ENCODE peak calls at places on chromosomes 11 and 22, in seven cellular contexts. One of them, this sample, is unnamed.

GRCh38 chr22:17243524-17243923 is 24.3 kb upstream of the ADA2 start:
- DNase-seq in OCI-LY7: peak; percentile 30
- DNase-seq in brain microvascular endothelial cell: no peak
- DNase-seq in PC-3: peak; percentile 12
- DNase-seq in progenitor cell of endocrine pancreas: no peak
- DNase-seq in MM.1S: peak; percentile 81
- DNase-seq in tibial nerve: no peak
- DNase-seq in this sample: no peak

GRCh38 chr22:20959578-20960461 is 7.2 kb upstream of the AIFM3 start:
- DNase-seq in OCI-LY7: no peak
- DNase-seq in progenitor cell of endocrine pancreas: no peak
- DNase-seq in MM.1S: no peak
- DNase-seq in PC-3: no peak
- DNase-seq in brain microvascular endothelial cell: no peak
- DNase-seq in tibial nerve: no peak
- DNase-seq in this sample: no peak

GRCh38 chr11:70061734-70062133 is 16.4 kb upstream of the ANO1 start:
- DNase-seq in brain microvascular endothelial cell: no peak
- DNase-seq in tibial nerve: no peak
- DNase-seq in PC-3: no peak
- DNase-seq in MM.1S: no peak
- DNase-seq in progenitor cell of endocrine pancreas: no peak
- DNase-seq in OCI-LY7: no peak
- DNase-seq in this sample: no peak

GRCh38 chr11:69981119-69981770 is 96.9 kb upstream of the ANO1 start:
- DNase-seq in tibial nerve: no peak
- DNase-seq in PC-3: no peak
- DNase-seq in brain microvascular endothelial cell: no peak
- DNase-seq in MM.1S: peak; percentile 11
- DNase-seq in progenitor cell of endocrine pancreas: no peak
- DNase-seq in OCI-LY7: no peak
- DNase-seq in this sample: no peak

GRCh38 chr22:38471237-38471636 is 3.3 kb downstream of the KDELR3 start:
- DNase-seq in tibial nerve: no peak
- DNase-seq in OCI-LY7: no peak
- DNase-seq in progenitor cell of endocrine pancreas: no peak
- DNase-seq in PC-3: no peak
- DNase-seq in MM.1S: no peak
- DNase-seq in brain microvascular endothelial cell: no peak
- DNase-seq in this sample: no peak

GRCh38 chr22:39003165-39003638 is 10.9 kb upstream of the APOBEC3C start:
- DNase-seq in brain microvascular endothelial cell: peak; percentile 73
- DNase-seq in OCI-LY7: peak; percentile 88
- DNase-seq in PC-3: peak; percentile 90
- DNase-seq in progenitor cell of endocrine pancreas: peak; percentile 51
- DNase-seq in MM.1S: peak; percentile 92
- DNase-seq in tibial nerve: peak; percentile 81
- DNase-seq in this sample: peak; percentile 89

GRCh38 chr11:59918987-59919589 is 19.1 kb upstream of the OOSP1 start:
- DNase-seq in progenitor cell of endocrine pancreas: no peak
- DNase-seq in PC-3: peak; percentile 91
- DNase-seq in OCI-LY7: peak; percentile 64
- DNase-seq in brain microvascular endothelial cell: peak; percentile 71
- DNase-seq in tibial nerve: peak; percentile 38
- DNase-seq in MM.1S: peak; percentile 57
- DNase-seq in this sample: peak; percentile 60

GRCh38 chr22:35921777-35922176 is 106.8 kb downstream of the RBFOX2 start:
- DNase-seq in PC-3: peak; percentile 84
- DNase-seq in tibial nerve: peak; percentile 81
- DNase-seq in progenitor cell of endocrine pancreas: no peak
- DNase-seq in OCI-LY7: peak; percentile 86
- DNase-seq in MM.1S: peak; percentile 75
- DNase-seq in brain microvascular endothelial cell: peak; percentile 88
- DNase-seq in this sample: peak; percentile 86

GRCh38 chr22:49811014-49811791 is 16.5 kb downstream of the BRD1 start:
- DNase-seq in PC-3: no peak
- DNase-seq in tibial nerve: no peak
- DNase-seq in progenitor cell of endocrine pancreas: no peak
- DNase-seq in MM.1S: no peak
- DNase-seq in OCI-LY7: no peak
- DNase-seq in brain microvascular endothelial cell: no peak
- DNase-seq in this sample: no peak

GRCh38 chr11:122769126-122769780 is 69.0 kb upstream of the CRTAM start:
- DNase-seq in progenitor cell of endocrine pancreas: no peak
- DNase-seq in tibial nerve: no peak
- DNase-seq in MM.1S: no peak
- DNase-seq in brain microvascular endothelial cell: peak; percentile 20
- DNase-seq in OCI-LY7: no peak
- DNase-seq in PC-3: no peak
- DNase-seq in this sample: no peak

GRCh38 chr11:119248750-119249670 is 42.9 kb downstream of the CBL start:
- DNase-seq in brain microvascular endothelial cell: no peak
- DNase-seq in progenitor cell of endocrine pancreas: no peak
- DNase-seq in PC-3: no peak
- DNase-seq in tibial nerve: no peak
- DNase-seq in MM.1S: peak; percentile 53
- DNase-seq in OCI-LY7: peak; percentile 67
- DNase-seq in this sample: no peak

GRCh38 chr11:10666976-10667892 is 26.3 kb downstream of the IRAG1 start:
- DNase-seq in progenitor cell of endocrine pancreas: no peak
- DNase-seq in tibial nerve: no peak
- DNase-seq in brain microvascular endothelial cell: peak; percentile 55
- DNase-seq in OCI-LY7: no peak
- DNase-seq in MM.1S: no peak
- DNase-seq in PC-3: peak; percentile 15
- DNase-seq in this sample: peak; percentile 21

GRCh38 chr11:36065436-36065835 is 121.6 kb downstream of the LDLRAD3 start:
- DNase-seq in progenitor cell of endocrine pancreas: no peak
- DNase-seq in brain microvascular endothelial cell: peak; percentile 60
- DNase-seq in OCI-LY7: no peak
- DNase-seq in tibial nerve: no peak
- DNase-seq in PC-3: no peak
- DNase-seq in MM.1S: no peak
- DNase-seq in this sample: no peak

GRCh38 chr22:20584029-20584871 is 76.8 kb downstream of the MED15 start:
- DNase-seq in PC-3: no peak
- DNase-seq in MM.1S: no peak
- DNase-seq in tibial nerve: no peak
- DNase-seq in progenitor cell of endocrine pancreas: no peak
- DNase-seq in brain microvascular endothelial cell: no peak
- DNase-seq in OCI-LY7: no peak
- DNase-seq in this sample: no peak

GRCh38 chr11:64314146-64314804 is 3.1 kb downstream of the TRMT112 start:
- DNase-seq in MM.1S: no peak
- DNase-seq in brain microvascular endothelial cell: no peak
- DNase-seq in PC-3: no peak
- DNase-seq in tibial nerve: no peak
- DNase-seq in progenitor cell of endocrine pancreas: no peak
- DNase-seq in OCI-LY7: no peak
- DNase-seq in this sample: no peak
- TF ChIP-seq CTCF in MM.1S: peak; percentile 16
- TF ChIP-seq CTCF in brain microvascular endothelial cell: peak; percentile 45
- TF ChIP-seq CTCF in PC-3: peak; percentile 51
- TF ChIP-seq CTCF in tibial nerve: no peak
- TF ChIP-seq CTCF in progenitor cell of endocrine pancreas: no peak
- TF ChIP-seq CTCF in OCI-LY7: peak; percentile 29
- TF ChIP-seq CTCF in this sample: no peak

GRCh38 chr11:125637840-125638239 is 12.9 kb downstream of the CHEK1 start:
- DNase-seq in PC-3: peak; percentile 23
- DNase-seq in progenitor cell of endocrine pancreas: no peak
- DNase-seq in brain microvascular endothelial cell: no peak
- DNase-seq in tibial nerve: no peak
- DNase-seq in OCI-LY7: no peak
- DNase-seq in MM.1S: no peak
- DNase-seq in this sample: no peak
- TF ChIP-seq CTCF in PC-3: no peak
- TF ChIP-seq CTCF in progenitor cell of endocrine pancreas: no peak
- TF ChIP-seq CTCF in brain microvascular endothelial cell: no peak
- TF ChIP-seq CTCF in tibial nerve: no peak
- TF ChIP-seq CTCF in OCI-LY7: peak; percentile 37
- TF ChIP-seq CTCF in MM.1S: no peak
- TF ChIP-seq CTCF in this sample: no peak

DNA sequence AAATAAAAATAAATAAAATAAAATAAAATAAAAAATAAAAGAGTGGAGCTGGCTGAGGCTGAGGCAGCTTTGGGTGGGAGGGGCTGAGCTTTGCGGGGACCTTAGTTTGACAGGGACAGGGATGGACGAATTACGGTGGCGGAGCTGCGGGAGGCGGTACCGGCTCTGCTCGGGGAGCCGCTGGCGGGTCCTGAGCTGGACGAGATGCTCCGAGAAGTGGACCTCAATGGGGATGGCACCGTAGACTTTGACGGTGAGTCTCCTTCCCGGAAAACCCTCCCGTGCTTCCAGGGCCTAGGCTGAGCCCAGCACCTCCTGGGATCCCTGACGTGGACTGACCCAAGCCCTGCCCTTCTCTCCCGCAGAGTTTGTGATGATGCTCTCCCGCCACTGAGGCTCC is 3.1 kb downstream of the CABP4 start:
- DNase-seq in PC-3: no peak
- DNase-seq in progenitor cell of endocrine pancreas: no peak
- DNase-seq in tibial nerve: no peak
- DNase-seq in OCI-LY7: no peak
- DNase-seq in MM.1S: no peak
- DNase-seq in brain microvascular endothelial cell: no peak
- DNase-seq in this sample: no peak
- TF ChIP-seq CTCF in PC-3: no peak
- TF ChIP-seq CTCF in progenitor cell of endocrine pancreas: no peak
- TF ChIP-seq CTCF in tibial nerve: no peak
- TF ChIP-seq CTCF in OCI-LY7: no peak
- TF ChIP-seq CTCF in MM.1S: no peak
- TF ChIP-seq CTCF in brain microvascular endothelial cell: no peak
- TF ChIP-seq CTCF in this sample: no peak

GRCh38 chr11:3162410-3163240 is 2.5 kb downstream of the OSBPL5 start:
- DNase-seq in PC-3: no peak
- DNase-seq in tibial nerve: no peak
- DNase-seq in brain microvascular endothelial cell: no peak
- DNase-seq in OCI-LY7: no peak
- DNase-seq in progenitor cell of endocrine pancreas: no peak
- DNase-seq in MM.1S: no peak
- DNase-seq in this sample: no peak

GRCh38 chr11:3164540-3165151 is 464 bp downstream of the OSBPL5 start:
- DNase-seq in MM.1S: no peak
- DNase-seq in brain microvascular endothelial cell: no peak
- DNase-seq in PC-3: no peak
- DNase-seq in tibial nerve: no peak
- DNase-seq in progenitor cell of endocrine pancreas: no peak
- DNase-seq in OCI-LY7: no peak
- DNase-seq in this sample: no peak

GRCh38 chr11:3161720-3162409 is 3.2 kb downstream of the OSBPL5 start:
- DNase-seq in PC-3: no peak
- DNase-seq in MM.1S: no peak
- DNase-seq in brain microvascular endothelial cell: no peak
- DNase-seq in progenitor cell of endocrine pancreas: no peak
- DNase-seq in tibial nerve: no peak
- DNase-seq in OCI-LY7: no peak
- DNase-seq in this sample: no peak

GRCh38 chr11:3164138-3164539 is 971 bp downstream of the OSBPL5 start:
- DNase-seq in brain microvascular endothelial cell: no peak
- DNase-seq in progenitor cell of endocrine pancreas: no peak
- DNase-seq in OCI-LY7: no peak
- DNase-seq in MM.1S: no peak
- DNase-seq in PC-3: no peak
- DNase-seq in tibial nerve: no peak
- DNase-seq in this sample: no peak

GRCh38 chr11:3163241-3163981 is 1.7 kb downstream of the OSBPL5 start:
- DNase-seq in PC-3: no peak
- DNase-seq in progenitor cell of endocrine pancreas: no peak
- DNase-seq in OCI-LY7: no peak
- DNase-seq in MM.1S: no peak
- DNase-seq in brain microvascular endothelial cell: no peak
- DNase-seq in tibial nerve: no peak
- DNase-seq in this sample: no peak
- TF ChIP-seq CTCF in PC-3: no peak
- TF ChIP-seq CTCF in progenitor cell of endocrine pancreas: no peak
- TF ChIP-seq CTCF in OCI-LY7: no peak
- TF ChIP-seq CTCF in MM.1S: no peak
- TF ChIP-seq CTCF in brain microvascular endothelial cell: no peak
- TF ChIP-seq CTCF in tibial nerve: no peak
- TF ChIP-seq CTCF in this sample: no peak

DNA sequence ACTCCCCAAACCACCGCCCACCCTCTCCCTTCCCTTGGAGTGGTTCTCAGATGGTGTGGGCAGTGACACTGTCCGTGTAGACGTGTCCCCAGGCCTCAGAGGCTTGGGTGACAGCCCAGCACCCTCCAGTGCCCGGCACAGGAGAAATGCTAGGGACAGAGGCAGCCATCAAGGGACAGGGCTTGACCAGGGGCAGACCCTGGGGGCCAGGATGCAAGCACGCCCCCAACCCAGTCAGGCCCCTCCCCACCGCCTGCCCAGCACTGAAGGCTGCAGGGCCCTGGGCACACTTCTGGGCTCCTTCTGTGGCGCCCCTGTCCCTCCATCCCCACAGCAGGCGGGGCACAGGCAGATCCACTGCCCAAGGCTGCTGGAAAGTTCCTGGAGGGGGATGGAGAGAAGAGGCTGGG is 11.1 kb downstream of the IGF2 start:
- DNase-seq in OCI-LY7: no peak
- DNase-seq in progenitor cell of endocrine pancreas: peak; percentile 9
- DNase-seq in brain microvascular endothelial cell: no peak
- DNase-seq in PC-3: no peak
- DNase-seq in tibial nerve: no peak
- DNase-seq in MM.1S: no peak
- DNase-seq in this sample: no peak
- TF ChIP-seq CTCF in OCI-LY7: no peak
- TF ChIP-seq CTCF in progenitor cell of endocrine pancreas: no peak
- TF ChIP-seq CTCF in brain microvascular endothelial cell: no peak
- TF ChIP-seq CTCF in PC-3: no peak
- TF ChIP-seq CTCF in tibial nerve: no peak
- TF ChIP-seq CTCF in MM.1S: no peak
- TF ChIP-seq CTCF in this sample: no peak

DNA sequence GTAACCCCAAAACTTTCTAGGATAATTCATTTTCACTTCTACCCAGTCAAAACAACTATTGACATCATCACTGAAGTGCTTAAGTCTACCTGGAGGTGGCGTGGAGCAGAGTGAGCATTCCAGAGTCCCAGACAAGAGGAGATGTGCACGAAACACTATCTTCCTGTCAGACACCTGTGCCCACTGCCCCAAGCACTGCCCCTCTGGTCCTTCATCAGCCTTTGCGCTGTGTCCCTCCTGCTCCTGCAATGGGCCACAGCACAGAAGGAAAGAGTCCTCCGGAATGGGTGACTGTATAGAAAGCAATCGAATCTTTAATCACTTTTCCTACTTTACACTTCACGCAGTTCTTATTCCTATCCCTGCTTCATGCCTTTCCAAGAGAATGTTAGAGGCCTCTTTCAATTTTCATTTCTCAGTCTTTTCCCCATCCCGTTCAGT is 512 bp upstream of the GRIA4 start:
- DNase-seq in MM.1S: peak; percentile 75
- DNase-seq in PC-3: peak; percentile 62
- DNase-seq in OCI-LY7: no peak
- DNase-seq in progenitor cell of endocrine pancreas: no peak
- DNase-seq in brain microvascular endothelial cell: peak; percentile 28
- DNase-seq in tibial nerve: no peak
- DNase-seq in this sample: no peak
- TF ChIP-seq CTCF in MM.1S: peak; percentile 66
- TF ChIP-seq CTCF in PC-3: peak; percentile 81
- TF ChIP-seq CTCF in OCI-LY7: peak; percentile 42
- TF ChIP-seq CTCF in progenitor cell of endocrine pancreas: peak; percentile 61
- TF ChIP-seq CTCF in brain microvascular endothelial cell: peak; percentile 71
- TF ChIP-seq CTCF in tibial nerve: no peak
- TF ChIP-seq CTCF in this sample: peak; percentile 52

This sample was measured in PC-9.